ENCODE peak calls at places on chromosome 1, in eight cellular contexts. P, V, R, E, Z, O, K and M are unnamed samples.

GRCh38 chr1:177164380-177165068 is at the start of gene ASTN1:
- DNase-seq in R (no peak), E (no peak), V (no peak), Z (no peak), P (no peak), O (no peak), K (no peak), M (no peak)

GRCh38 chr1:1440262-1440772 is 4.8 kb downstream of the VWA1 start:
- DNase-seq in R (no peak), K (no peak), E (no peak), O (no peak), Z (no peak), P (no peak), V (no peak), M (no peak)

GRCh38 chr1:22447581-22448215 is 4.0 kb upstream of the ZBTB40 start:
- DNase-seq in V (peak), E (no peak), Z (peak), O (peak), P (peak), R (peak), K (peak), M (peak)

GRCh38 chr1:51237714-51238403 is 1.8 kb downstream of the RNF11 start:
- DNase-seq in V (peak), P (no peak), R (peak), K (peak), O (no peak), Z (no peak), E (no peak), M (peak)

GRCh38 chr1:36641776-36642175 is 159.1 kb upstream of the CSF3R start:
- DNase-seq in V (no peak), O (no peak), K (no peak), E (no peak), R (no peak), Z (no peak), P (no peak), M (no peak)

GRCh38 chr1:61270761-61271411 is 188.5 kb downstream of the NFIA start:
- DNase-seq in Z (no peak), K (no peak), V (no peak), E (no peak), R (peak), P (no peak), O (no peak), M (peak)

GRCh38 chr1:42934541-42935312 is 23.9 kb downstream of the SLC2A1 start:
- DNase-seq in E (no peak), R (no peak), V (no peak), P (no peak), O (no peak), K (no peak), Z (no peak), M (no peak)

GRCh38 chr1:241837901-241838300 is 10.1 kb upstream of the EXO1 start:
- DNase-seq in K (peak), R (peak), V (peak), Z (no peak), P (peak), O (peak), E (no peak), M (peak)

GRCh38 chr1:160623860-160624259 is 23.0 kb downstream of the SLAMF1 start:
- DNase-seq in R (no peak), K (no peak), O (no peak), P (no peak), Z (no peak), V (no peak), E (no peak), M (no peak)

GRCh38 chr1:55876276-55877060 is 661.3 kb upstream of the USP24 start:
- DNase-seq in R (no peak), V (no peak), E (no peak), K (no peak), Z (no peak), P (no peak), O (no peak), M (no peak)

GRCh38 chr1:1973716-1974642 is 29.6 kb downstream of the CFAP74 start:
- DNase-seq in P (no peak), R (no peak), K (no peak), E (no peak), V (no peak), Z (no peak), O (no peak), M (no peak)

GRCh38 chr1:11318982-11319381 is 46.0 kb downstream of the UBIAD1 start:
- DNase-seq in E (no peak), Z (no peak), V (no peak), R (no peak), K (no peak), P (no peak), O (no peak), M (no peak)

GRCh38 chr1:21851430-21852250 is 39.6 kb downstream of the LDLRAD2 start:
- DNase-seq in E (no peak), K (no peak), V (no peak), Z (no peak), R (no peak), O (no peak), P (no peak), M (no peak)

GRCh38 chr1:226687476-226687875 is 51.6 kb downstream of the ITPKB start:
- DNase-seq in E (no peak), P (no peak), O (no peak), R (no peak), Z (no peak), V (no peak), K (no peak), M (no peak)

GRCh38 chr1:149997585-149998262 is 12.8 kb downstream of the OTUD7B start:
- DNase-seq in V (no peak), Z (no peak), O (no peak), P (no peak), E (no peak), R (no peak), K (no peak), M (no peak)

GRCh38 chr1:243658596-243659105 is 191.4 kb downstream of the AKT3 start:
- DNase-seq in V (no peak), O (no peak), E (no peak), K (no peak), Z (no peak), P (no peak), R (no peak), M (no peak)

GRCh38 chr1:43303477-43304286 is 2.9 kb downstream of the TIE1 start:
- DNase-seq in E (no peak), V (no peak), R (no peak), O (no peak), K (no peak), P (no peak), Z (no peak), M (no peak)

GRCh38 chr1:230913496-230913895 is 45.2 kb upstream of the C1orf198 start:
- DNase-seq in E (no peak), K (peak), O (no peak), Z (no peak), V (no peak), P (no peak), R (peak), M (no peak)

GRCh38 chr1:58439946-58440345 is 106.6 kb downstream of the OMA1 start:
- DNase-seq in R (peak), Z (no peak), O (no peak), K (no peak), E (no peak), P (no peak), V (no peak), M (no peak)

GRCh38 chr1:216686860-216687545 is 36.2 kb downstream of the ESRRG start:
- DNase-seq in Z (no peak), R (peak), K (no peak), V (no peak), O (peak), E (no peak), P (no peak), M (peak)

GRCh38 chr1:107532318-107532717 is 391.5 kb downstream of the NTNG1 start:
- DNase-seq in P (no peak), V (no peak), R (no peak), E (peak), Z (no peak), K (no peak), O (no peak), M (no peak)

GRCh38 chr1:39178541-39179431 is 25.7 kb upstream of the MACF1 start:
- DNase-seq in Z (no peak), K (no peak), P (no peak), R (peak), E (no peak), V (peak), O (no peak), M (peak)

GRCh38 chr1:10178602-10179407 is 31.6 kb upstream of the KIF1B start:
- DNase-seq in V (no peak), E (no peak), P (no peak), O (no peak), Z (no peak), R (no peak), K (no peak), M (no peak)

GRCh38 chr1:77024500-77024899 is 157.2 kb downstream of the ST6GALNAC5 start:
- DNase-seq in K (no peak), E (no peak), Z (no peak), R (no peak), O (no peak), V (no peak), P (no peak), M (no peak)

GRCh38 chr1:110412576-110412975 is 5.1 kb upstream of the LAMTOR5 start:
- DNase-seq in E (peak), K (peak), P (no peak), Z (no peak), R (peak), V (peak), O (no peak), M (peak)

GRCh38 chr1:86775395-86775794 is 71.0 kb downstream of the SH3GLB1 start:
- DNase-seq in O (no peak), K (no peak), E (no peak), V (no peak), R (no peak), Z (no peak), P (no peak), M (no peak)

GRCh38 chr1:217564833-217565232 is 66.1 kb downstream of the GPATCH2 start:
- DNase-seq in E (no peak), K (no peak), V (no peak), R (no peak), O (no peak), P (no peak), Z (no peak), M (no peak)

GRCh38 chr1:14804626-14805025 is 206.1 kb downstream of the KAZN start:
- DNase-seq in P (no peak), E (no peak), K (no peak), Z (no peak), V (no peak), R (no peak), O (no peak), M (peak)

GRCh38 chr1:25875856-25876692 is 566 bp upstream of the PAQR7 start:
- DNase-seq in R (no peak), V (no peak), K (no peak), O (no peak), P (no peak), E (no peak), Z (no peak), M (no peak)

GRCh38 chr1:99763956-99764355 is 2.5 kb downstream of the FRRS1 start:
- DNase-seq in R (no peak), O (no peak), E (no peak), K (no peak), Z (no peak), P (no peak), V (no peak), M (peak)

GRCh38 chr1:107976431-107977215 is 11.6 kb upstream of the VAV3 start:
- DNase-seq in P (no peak), K (peak), O (peak), V (peak), E (no peak), Z (no peak), R (no peak), M (no peak)

GRCh38 chr1:33711511-33711910 is 152.4 kb upstream of the HMGB4 start:
- DNase-seq in P (no peak), Z (no peak), O (no peak), E (no peak), R (no peak), V (no peak), K (no peak), M (no peak)

GRCh38 chr1:102182603-102183260 is 186.0 kb upstream of the OLFM3 start:
- DNase-seq in O (no peak), V (no peak), P (no peak), E (no peak), Z (no peak), R (no peak), K (no peak), M (no peak)

GRCh38 chr1:181638004-181638403 is 154.7 kb downstream of the CACNA1E start:
- DNase-seq in E (no peak), V (no peak), K (no peak), Z (no peak), O (no peak), P (no peak), R (no peak), M (no peak)

GRCh38 chr1:22527555-22528296 is 35.6 kb upstream of the EPHA8 start:
- DNase-seq in K (peak), E (no peak), Z (no peak), O (no peak), R (peak), P (no peak), V (no peak), M (peak)

GRCh38 chr1:246324711-246325110 is 182.4 kb downstream of the SMYD3 start:
- DNase-seq in R (no peak), Z (no peak), O (peak), V (no peak), K (peak), E (no peak), P (no peak), M (peak)

GRCh38 chr1:90724926-90725325 is 7.8 kb upstream of the BARHL2 start:
- DNase-seq in E (no peak), O (no peak), P (no peak), Z (no peak), K (no peak), V (no peak), R (no peak), M (no peak)

GRCh38 chr1:46490603-46491499 is 1.2 kb downstream of the DMBX1 start:
- DNase-seq in R (no peak), O (no peak), K (no peak), E (no peak), Z (no peak), V (peak), P (no peak), M (no peak)

GRCh38 chr1:46488343-46489168 is 1.1 kb upstream of the DMBX1 start:
- DNase-seq in K (peak), Z (no peak), V (no peak), P (no peak), O (no peak), E (no peak), R (no peak), M (peak)

GRCh38 chr1:46489638-46490602 is at the start of gene DMBX1:
- DNase-seq in E (peak), P (no peak), K (no peak), V (no peak), O (no peak), R (no peak), Z (no peak), M (no peak)

GRCh38 chr1:46487818-46488218 is 1.8 kb upstream of the DMBX1 start:
- DNase-seq in E (no peak), P (no peak), R (peak), K (peak), V (no peak), Z (no peak), O (no peak), M (peak)

DNA sequence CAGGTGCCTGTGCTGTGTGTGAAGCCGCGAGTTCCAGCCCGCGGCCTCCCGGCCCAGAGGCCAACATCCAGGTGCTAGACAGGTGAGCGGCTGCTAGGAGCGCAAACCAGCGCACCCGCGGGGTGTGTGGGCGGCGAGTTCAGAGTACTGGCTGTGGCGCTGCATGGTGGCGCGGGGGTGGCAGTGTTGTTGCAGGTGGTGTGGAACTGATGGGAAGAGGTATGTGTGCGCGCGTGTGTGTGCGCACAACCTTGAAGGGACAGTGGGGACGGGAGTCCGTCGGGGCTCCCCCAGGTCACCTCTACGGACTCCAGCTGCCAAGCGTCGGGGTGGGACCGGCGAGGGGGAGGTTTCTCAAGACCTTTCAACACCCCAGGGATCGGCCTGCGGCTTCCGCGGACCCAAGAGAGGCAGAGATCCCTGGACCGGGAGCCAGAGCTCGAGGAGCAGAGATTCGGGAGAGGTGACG is 433 bp upstream of the DMBX1 start:
- DNase-seq in R (no peak), K (no peak), O (no peak), Z (no peak), P (no peak), E (no peak), V (no peak), M (no peak)
- H3K4me3 ChIP-seq in R (peak), K (no peak), O (no peak), Z (no peak), P (no peak), E (peak), V (no peak), M (no peak)

GRCh38 chr1:32072622-32073386 is at the start of gene TMEM39B:
- DNase-seq in K (peak), O (peak), V (peak), E (peak), P (peak), Z (peak), R (peak), M (peak)

GRCh38 chr1:32073387-32074229 is 869 bp downstream of the TMEM39B start:
- DNase-seq in E (no peak), O (no peak), R (no peak), K (no peak), Z (no peak), P (no peak), V (no peak), M (no peak)

GRCh38 chr1:32071758-32072621 is 749 bp upstream of the TMEM39B start:
- DNase-seq in P (peak), O (no peak), R (peak), E (no peak), K (peak), V (peak), Z (no peak), M (peak)

GRCh38 chr1:32066489-32066873 is 6.3 kb upstream of the TMEM39B start:
- DNase-seq in O (peak), R (peak), E (peak), Z (peak), P (no peak), V (peak), K (peak), M (peak)

DNA sequence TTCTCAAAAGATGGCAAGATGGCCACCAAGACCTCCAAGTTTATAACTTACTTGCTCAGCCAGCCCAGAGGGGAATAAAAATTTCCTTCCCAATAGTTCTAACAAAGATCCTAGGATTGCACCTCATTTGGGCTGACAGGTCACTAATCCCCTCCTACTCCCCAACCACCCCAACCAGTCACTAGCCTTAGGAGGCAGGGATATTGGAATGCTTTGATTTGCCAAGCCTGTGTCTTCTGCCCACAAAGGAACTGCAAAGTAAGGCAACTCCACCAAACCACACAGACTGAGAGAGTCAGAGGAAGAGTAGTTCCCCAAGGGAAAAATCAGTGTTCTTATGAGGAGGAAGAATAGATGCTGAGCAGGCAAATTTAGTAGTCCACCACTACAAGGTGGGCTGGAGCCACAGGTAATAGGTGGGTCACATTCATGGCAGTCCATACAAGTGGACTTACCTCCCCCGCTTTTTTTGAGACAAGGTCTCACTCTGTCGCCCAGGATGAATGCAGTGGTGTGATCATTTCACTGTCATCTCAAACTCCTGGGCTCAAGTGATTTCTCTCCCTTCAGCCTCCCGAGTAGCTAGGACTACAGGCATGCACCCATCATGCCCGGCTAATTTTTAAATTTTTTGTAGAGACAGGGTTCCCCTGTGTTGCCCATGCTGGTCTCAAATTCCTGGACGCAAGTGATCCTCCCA is 3.7 kb upstream of the TMEM39B start:
- DNase-seq in Z (no peak), O (no peak), V (peak), P (no peak), K (peak), R (peak), E (no peak), M (peak)
- H3K4me3 ChIP-seq in Z (no peak), O (no peak), V (no peak), P (no peak), K (no peak), R (no peak), E (no peak), M (no peak)

DNA sequence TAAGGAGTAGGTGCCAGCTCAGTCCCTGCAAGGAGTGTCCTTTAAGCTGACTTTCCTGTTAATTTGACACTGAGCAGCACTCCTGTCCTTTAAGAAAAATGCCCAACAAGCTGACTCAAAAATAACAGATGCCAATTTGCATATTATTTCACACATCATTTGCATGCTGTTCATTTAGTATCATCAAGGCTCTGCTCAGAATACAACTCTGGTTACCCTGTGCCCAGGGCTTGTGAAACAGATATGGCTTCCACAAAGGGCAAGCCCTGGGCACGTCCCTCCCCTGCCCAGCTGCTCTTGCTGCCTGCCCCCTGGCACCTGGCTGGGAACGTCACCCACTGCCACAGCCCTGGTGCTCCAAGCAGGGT is 10.3 kb downstream of the KCNN3 start:
- DNase-seq in Z (no peak), E (no peak), V (no peak), R (no peak), K (no peak), O (no peak), P (no peak), M (no peak)
- H3K4me3 ChIP-seq in Z (no peak), E (no peak), V (no peak), R (no peak), K (no peak), O (no peak), P (no peak), M (no peak)

DNA sequence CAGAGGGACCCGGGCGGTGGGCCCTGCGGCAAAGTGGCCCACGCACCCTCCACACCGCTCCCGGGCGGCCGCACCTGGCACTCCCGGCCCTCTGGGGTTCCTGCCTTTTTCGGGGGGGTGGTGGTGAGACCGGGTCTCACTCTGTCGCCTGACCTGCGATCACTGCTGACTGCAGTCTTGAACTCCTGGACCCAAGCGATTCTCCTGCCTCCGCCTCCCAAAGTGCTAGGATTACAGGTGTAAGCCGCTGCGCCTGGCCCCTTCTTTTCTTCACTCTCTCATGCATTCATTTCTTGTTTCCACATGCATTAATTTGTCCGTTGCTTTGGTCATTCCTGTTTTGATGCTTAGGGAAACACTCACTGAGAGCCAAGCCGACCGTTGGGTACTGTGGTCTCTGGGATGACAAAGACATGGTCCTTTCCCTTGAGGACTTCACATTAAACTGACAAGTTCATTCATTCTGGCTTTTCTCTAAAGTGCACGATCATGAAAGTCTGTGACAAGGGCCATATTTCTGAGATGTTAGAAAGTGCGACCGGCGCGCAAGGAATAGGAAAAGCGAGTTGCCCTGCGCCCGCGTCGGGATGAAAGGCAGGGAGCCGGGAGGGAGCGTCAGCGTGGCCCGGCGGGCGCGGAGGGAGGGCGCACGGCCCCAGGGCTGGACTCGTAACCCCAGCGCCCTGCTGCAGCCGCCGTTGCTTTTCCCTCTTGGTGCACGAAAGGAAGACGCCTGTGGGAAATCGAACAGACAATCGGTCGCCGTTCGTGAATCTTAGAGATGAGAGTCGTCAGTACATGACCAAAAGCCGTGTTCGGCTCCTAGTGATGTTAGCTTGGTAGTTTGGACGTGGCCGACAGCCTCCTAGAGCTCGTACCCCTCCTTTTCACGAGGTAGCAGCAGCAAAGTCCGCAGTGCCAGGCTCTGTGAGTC is 1.0 kb upstream of the MCOLN2 start:
- DNase-seq in P (no peak), E (no peak), K (peak), R (no peak), V (peak), O (no peak), Z (no peak), M (peak)
- H3K4me3 ChIP-seq in P (peak), E (peak), K (peak), R (peak), V (peak), O (peak), Z (peak), M (peak)